ENCODE peak calls at places on chromosomes 1 and 21, in seven cellular contexts. R is CD8-positive, alpha-beta T cell; U is left ventricle myocardium inferior; X is tibial artery; Z is left lung; W is heart left ventricle; S is lower lobe of right lung. T is an unnamed sample.
A peak's percentile ranks its signal among the peaks of the same experiment; 100 is the strongest.

GRCh38 chr1:246483204-246483933 is 23.7 kb downstream of the SMYD3 start:
- DNase-seq in R (no peak), U (no peak), X (no peak), Z (no peak), W (no peak), S (no peak), T (no peak)

GRCh38 chr1:157966034-157966671 is 27.3 kb upstream of the KIRREL1 start:
- DNase-seq in R (no peak), U (no peak), X (no peak), Z (no peak), W (no peak), S (no peak), T (no peak)

GRCh38 chr1:206687915-206688442 is 3.3 kb downstream of the MAPKAPK2 start:
- DNase-seq in R (no peak), U (no peak), X (no peak), Z (no peak), W (no peak), S (no peak), T (no peak)

GRCh38 chr1:224707849-224708725 is 92.0 kb downstream of the CNIH3 start:
- DNase-seq in R (no peak), U (no peak), X (no peak), Z (no peak), W (no peak), S (peak; percentile 64), T (no peak)

GRCh38 chr1:233500111-233500510 is 113.8 kb upstream of the KCNK1 start:
- DNase-seq in R (no peak), U (no peak), X (no peak), Z (no peak), W (no peak), S (no peak), T (no peak)

GRCh38 chr1:235648954-235649721 is 446 bp downstream of the GNG4 start:
- DNase-seq in R (peak; percentile 72), U (peak; percentile 34), X (peak; percentile 41), Z (peak; percentile 51), W (no peak), S (peak; percentile 70), T (peak; percentile 49)

GRCh38 chr1:154703207-154703606 is 95.2 kb upstream of the ADAR start:
- DNase-seq in R (no peak), U (no peak), X (no peak), Z (no peak), W (no peak), S (no peak), T (no peak)

GRCh38 chr1:109636201-109636952 is 16.7 kb downstream of the AMPD2 start:
- DNase-seq in R (no peak), U (no peak), X (no peak), Z (no peak), W (no peak), S (no peak), T (no peak)

GRCh38 chr21:27741736-27742135 is 774.8 kb upstream of the ADAMTS5 start:
- DNase-seq in R (no peak), U (no peak), X (no peak), Z (no peak), W (no peak), S (no peak), T (no peak)

GRCh38 chr21:27735699-27736098 is 768.8 kb upstream of the ADAMTS5 start:
- DNase-seq in R (no peak), U (no peak), X (no peak), Z (no peak), W (no peak), S (no peak), T (no peak)

GRCh38 chr21:27740084-27740483 is 773.2 kb upstream of the ADAMTS5 start:
- DNase-seq in R (no peak), U (no peak), X (no peak), Z (no peak), W (no peak), S (no peak), T (no peak)

GRCh38 chr21:27743971-27744564 is 777.2 kb upstream of the ADAMTS5 start:
- DNase-seq in R (peak; percentile 10), U (no peak), X (no peak), Z (no peak), W (no peak), S (peak; percentile 38), T (no peak)

DNA sequence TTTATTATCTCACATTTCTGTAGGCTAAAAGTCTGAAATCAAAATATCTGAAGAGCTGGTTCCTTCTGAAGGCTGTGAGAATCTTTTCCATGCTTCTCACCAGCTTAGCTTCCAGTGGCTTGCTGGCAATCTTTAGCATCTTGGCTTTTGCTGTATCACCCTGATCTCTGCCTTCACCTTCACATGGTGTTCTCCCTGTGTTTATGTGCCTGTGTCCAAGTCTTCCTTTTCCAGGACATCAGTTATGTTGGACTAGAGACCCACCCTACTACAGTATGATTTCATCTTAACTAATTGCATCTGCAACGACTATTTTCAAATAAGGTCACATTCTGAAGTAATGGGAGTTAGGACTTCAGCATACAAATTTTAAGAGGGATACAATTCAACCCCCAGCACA is 772.3 kb upstream of the ADAMTS5 start:
- DNase-seq in R (no peak), U (no peak), X (no peak), Z (no peak), W (no peak), S (no peak), T (no peak)
- H3K9me3 ChIP-seq in R (no peaks in the 10 kb centered on the region), U (no peaks in the 10 kb centered on the region), X (no peaks in the 10 kb centered on the region), Z (peaks cover 6% of the 10 kb centered on the region), W (no peaks in the 10 kb centered on the region), S (no peaks in the 10 kb centered on the region), T (no peaks in the 10 kb centered on the region)

GRCh38 chr1:160808289-160808688 is 12.3 kb downstream of the LY9 start:
- DNase-seq in R (no peak), U (no peak), X (no peak), Z (no peak), W (no peak), S (no peak), T (no peak)
- H3K9me3 ChIP-seq in R (peaks cover 5% of the 10 kb centered on the region), U (peaks cover 36% of the 10 kb centered on the region), X (peaks cover 23% of the 10 kb centered on the region), Z (peaks cover 19% of the 10 kb centered on the region), W (peaks cover 23% of the 10 kb centered on the region), S (peaks cover 6% of the 10 kb centered on the region), T (no peaks in the 10 kb centered on the region)

GRCh38 chr1:179425186-179425585 is 59.4 kb downstream of the AXDND1 start:
- DNase-seq in R (no peak), U (no peak), X (no peak), Z (no peak), W (no peak), S (no peak), T (no peak)
- H3K9me3 ChIP-seq in R (no peaks in the 10 kb centered on the region), U (peaks cover 27% of the 10 kb centered on the region), X (peaks cover 15% of the 10 kb centered on the region), Z (peaks cover 21% of the 10 kb centered on the region), W (peaks cover 5% of the 10 kb centered on the region), S (peaks cover 7% of the 10 kb centered on the region), T (no peaks in the 10 kb centered on the region)

GRCh38 chr1:2789164-2789985 is 12.1 kb downstream of the TTC34 start:
- DNase-seq in R (no peak), U (no peak), X (no peak), Z (peak; percentile 10), W (peak; percentile 17), S (peak; percentile 28), T (peak; percentile 4)
- H3K9me3 ChIP-seq in R (peaks cover 6% of the 10 kb centered on the region), U (peaks cover 32% of the 10 kb centered on the region), X (peaks cover 28% of the 10 kb centered on the region), Z (peaks cover 24% of the 10 kb centered on the region), W (peaks cover 21% of the 10 kb centered on the region), S (peaks cover 21% of the 10 kb centered on the region), T (no peaks in the 10 kb centered on the region)

GRCh38 chr1:152502496-152503180 is 8.0 kb upstream of the LCE5A start:
- DNase-seq in R (no peak), U (no peak), X (no peak), Z (no peak), W (no peak), S (no peak), T (no peak)

GRCh38 chr1:152501704-152502103 is 8.9 kb upstream of the LCE5A start:
- DNase-seq in R (no peak), U (no peak), X (no peak), Z (no peak), W (no peak), S (no peak), T (no peak)

GRCh38 chr1:152495066-152495675 is 15.4 kb upstream of the LCE5A start:
- DNase-seq in R (no peak), U (no peak), X (no peak), Z (no peak), W (no peak), S (no peak), T (no peak)

GRCh38 chr1:152497273-152497672 is 13.3 kb upstream of the LCE5A start:
- DNase-seq in R (no peak), U (no peak), X (no peak), Z (no peak), W (no peak), S (no peak), T (no peak)
- H3K9me3 ChIP-seq in R (no peaks in the 10 kb centered on the region), U (no peaks in the 10 kb centered on the region), X (no peaks in the 10 kb centered on the region), Z (no peaks in the 10 kb centered on the region), W (no peaks in the 10 kb centered on the region), S (no peaks in the 10 kb centered on the region), T (no peaks in the 10 kb centered on the region)

GRCh38 chr21:34166468-34166867 is 93.1 kb downstream of the MRPS6 start:
- DNase-seq in R (no peak), U (no peak), X (no peak), Z (no peak), W (no peak), S (no peak), T (no peak)
- H3K9me3 ChIP-seq in R (peaks cover 40% of the 10 kb centered on the region), U (peaks cover 86% of the 10 kb centered on the region), X (peaks cover 40% of the 10 kb centered on the region), Z (peaks cover 95% of the 10 kb centered on the region), W (peaks cover 36% of the 10 kb centered on the region), S (peaks cover 61% of the 10 kb centered on the region), T (peaks cover 15% of the 10 kb centered on the region)

T was measured in T-helper 17 cell.